ENCODE peak calls at places on chromosomes 5 and 9, in four cellular contexts. Z, K, W and V are unnamed samples.

GRCh38 chr5:17024686-17025180 is 88.6 kb upstream of the MYO10 start:
- DNase-seq in Z (no peak), K (no peak), W (no peak), V (no peak)

GRCh38 chr9:16434522-16434921 is 435.9 kb downstream of the BNC2 start:
- DNase-seq in Z (no peak), K (no peak), W (no peak), V (peak; percentile 14)

GRCh38 chr9:116100711-116101111 is 52.9 kb upstream of the PAPPA start:
- DNase-seq in Z (no peak), K (no peak), W (no peak), V (no peak)

GRCh38 chr5:14773588-14773987 is 98.0 kb downstream of the ANKH start:
- DNase-seq in Z (no peak), K (no peak), W (no peak), V (no peak)

GRCh38 chr5:1333986-1334385 is 10.9 kb downstream of the CLPTM1L start:
- DNase-seq in Z (no peak), K (no peak), W (no peak), V (no peak)

GRCh38 chr9:127074561-127075548 is 47.6 kb downstream of the ANGPTL2 start:
- DNase-seq in Z (no peak), K (no peak), W (no peak), V (peak; percentile 86)

GRCh38 chr5:174307656-174308271 is 262.3 kb downstream of the NSG2 start:
- DNase-seq in Z (no peak), K (peak; percentile 10), W (peak; percentile 46), V (no peak)

GRCh38 chr9:37325778-37326177 is 96.7 kb upstream of the GRHPR start:
- DNase-seq in Z (no peak), K (no peak), W (no peak), V (no peak)

GRCh38 chr5:115494570-115495289 is 49.8 kb downstream of the FEM1C start:
- DNase-seq in Z (no peak), K (no peak), W (no peak), V (no peak)

GRCh38 chr5:101976933-101977332 is 319.2 kb downstream of the SLCO4C1 start:
- DNase-seq in Z (no peak), K (no peak), W (no peak), V (no peak)

GRCh38 chr9:97855486-97855875 is 2.5 kb downstream of the FOXE1 start:
- DNase-seq in Z (no peak), K (no peak), W (no peak), V (no peak)

GRCh38 chr5:16619136-16619535 is 2.3 kb upstream of the RETREG1 start:
- DNase-seq in Z (no peak), K (no peak), W (no peak), V (no peak)

GRCh38 chr5:132370241-132370820 is 821 bp downstream of the SLC22A5 start:
- DNase-seq in Z (no peak), K (no peak), W (no peak), V (no peak)

GRCh38 chr5:92064993-92065392 is 681.9 kb upstream of the ARRDC3 start:
- DNase-seq in Z (no peak), K (no peak), W (no peak), V (no peak)

GRCh38 chr5:132044207-132044606 is 16.2 kb upstream of the IL3 start:
- DNase-seq in Z (no peak), K (no peak), W (no peak), V (no peak)

GRCh38 chr5:74632947-74633356 is 7.6 kb downstream of the ENC1 start:
- DNase-seq in Z (no peak), K (no peak), W (no peak), V (no peak)

GRCh38 chr5:74636149-74636548 is 4.4 kb downstream of the ENC1 start:
- DNase-seq in Z (no peak), K (no peak), W (no peak), V (no peak)

GRCh38 chr5:74633710-74634109 is 6.8 kb downstream of the ENC1 start:
- DNase-seq in Z (no peak), K (no peak), W (no peak), V (no peak)

GRCh38 chr5:74636552-74636951 is 4.0 kb downstream of the ENC1 start:
- DNase-seq in Z (no peak), K (no peak), W (no peak), V (no peak)

DNA sequence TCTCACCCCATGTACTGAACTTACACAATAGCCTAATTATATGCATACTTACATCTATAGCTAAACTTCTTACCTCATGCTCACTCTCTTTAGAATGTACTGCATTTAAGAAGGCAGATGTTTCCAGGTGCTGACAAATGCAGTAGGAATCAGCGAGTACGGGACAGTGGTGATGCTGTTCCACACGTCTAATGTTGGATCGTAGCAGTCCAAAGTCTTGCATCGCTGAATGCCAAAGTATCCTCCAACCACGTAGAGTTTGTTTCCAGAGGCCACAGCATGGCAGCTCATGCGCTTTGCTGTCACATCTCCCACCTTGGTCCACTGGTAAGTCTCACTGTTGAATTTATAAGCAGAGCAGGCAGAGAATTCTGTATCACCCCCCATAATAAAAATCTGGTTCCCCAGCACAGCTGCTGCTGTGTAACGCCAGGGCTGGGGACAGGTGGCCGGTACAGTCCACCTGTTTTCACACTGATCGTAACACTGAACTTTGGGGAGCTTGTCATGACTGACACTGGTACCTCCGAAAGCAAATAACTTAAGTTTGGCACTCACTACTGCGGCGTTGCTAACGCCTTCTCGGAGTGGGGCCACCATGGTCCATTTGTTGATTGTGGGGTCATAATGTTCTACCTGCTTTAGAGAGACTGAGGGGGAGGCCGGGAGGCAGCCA is 5.8 kb downstream of the ENC1 start:
- DNase-seq in Z (no peak), K (no peak), W (no peak), V (no peak)
- H3K4me3 ChIP-seq in Z (no peak overlapping the region), K (no peak overlapping the region), W (no peak overlapping the region), V (no peak overlapping the region)

GRCh38 chr5:53433036-53433435 is 47.4 kb upstream of the FST start:
- DNase-seq in Z (no peak), K (no peak), W (no peak), V (no peak)

GRCh38 chr5:53429706-53430105 is 50.7 kb upstream of the FST start:
- DNase-seq in Z (no peak), K (no peak), W (no peak), V (no peak)

GRCh38 chr5:53427965-53428364 is 52.5 kb upstream of the FST start:
- DNase-seq in Z (no peak), K (no peak), W (no peak), V (no peak)

GRCh38 chr5:53431665-53432064 is 48.8 kb upstream of the FST start:
- DNase-seq in Z (no peak), K (no peak), W (no peak), V (no peak)

DNA sequence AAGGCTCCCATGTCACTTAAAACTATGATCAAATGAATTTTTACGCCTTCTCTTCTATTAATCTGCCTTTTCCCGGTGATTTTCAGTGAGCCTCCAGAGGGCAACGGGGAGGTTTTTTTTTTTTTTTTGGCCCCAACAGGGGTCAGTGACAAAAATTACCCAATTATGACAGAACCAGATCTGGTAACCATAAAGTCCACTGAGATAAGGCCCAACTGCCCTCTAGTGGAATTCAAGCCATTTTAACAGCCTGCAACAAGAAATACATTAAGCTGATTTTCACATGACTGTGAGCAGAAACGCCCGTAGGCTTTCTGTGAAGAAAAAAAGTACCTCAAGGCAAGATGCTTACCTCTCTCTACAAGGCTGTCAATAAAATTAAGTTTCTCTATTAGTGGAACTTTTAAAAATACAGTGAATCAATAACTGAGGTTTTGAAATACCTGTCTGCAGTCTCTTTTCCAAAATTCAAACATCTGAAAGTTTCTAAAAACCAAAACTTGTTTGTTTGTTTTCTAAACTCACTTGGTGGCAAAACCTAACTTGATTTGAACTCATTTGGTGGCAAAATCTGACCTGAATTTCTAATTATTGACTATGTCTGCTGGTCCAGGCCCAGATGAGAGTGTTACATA is 49.7 kb upstream of the FST start:
- DNase-seq in Z (no peak), K (no peak), W (no peak), V (no peak)
- TF ChIP-seq CTCF in Z (no peak), K (no peak), W (peak; percentile 15), V (peak; percentile 37)

GRCh38 chr9:130186051-130186450 is 13.8 kb downstream of the NCS1 start:
- DNase-seq in Z (no peak), K (no peak), W (peak; percentile 51), V (no peak)

GRCh38 chr9:130187523-130187846 is 15.3 kb downstream of the NCS1 start:
- DNase-seq in Z (no peak), K (no peak), W (no peak), V (no peak)

GRCh38 chr9:130185494-130186005 is 13.3 kb downstream of the NCS1 start:
- DNase-seq in Z (no peak), K (no peak), W (peak; percentile 53), V (no peak)

GRCh38 chr9:130188860-130189481 is 16.8 kb downstream of the NCS1 start:
- DNase-seq in Z (no peak), K (no peak), W (no peak), V (no peak)

GRCh38 chr9:130186839-130187522 is 14.8 kb downstream of the NCS1 start:
- DNase-seq in Z (no peak), K (peak; percentile 87), W (peak; percentile 77), V (peak; percentile 53)
- H3K4me3 ChIP-seq in Z (no peak overlapping the region), K (peak overlapping the region; percentile 16), W (no peak overlapping the region), V (no peak overlapping the region)

DNA sequence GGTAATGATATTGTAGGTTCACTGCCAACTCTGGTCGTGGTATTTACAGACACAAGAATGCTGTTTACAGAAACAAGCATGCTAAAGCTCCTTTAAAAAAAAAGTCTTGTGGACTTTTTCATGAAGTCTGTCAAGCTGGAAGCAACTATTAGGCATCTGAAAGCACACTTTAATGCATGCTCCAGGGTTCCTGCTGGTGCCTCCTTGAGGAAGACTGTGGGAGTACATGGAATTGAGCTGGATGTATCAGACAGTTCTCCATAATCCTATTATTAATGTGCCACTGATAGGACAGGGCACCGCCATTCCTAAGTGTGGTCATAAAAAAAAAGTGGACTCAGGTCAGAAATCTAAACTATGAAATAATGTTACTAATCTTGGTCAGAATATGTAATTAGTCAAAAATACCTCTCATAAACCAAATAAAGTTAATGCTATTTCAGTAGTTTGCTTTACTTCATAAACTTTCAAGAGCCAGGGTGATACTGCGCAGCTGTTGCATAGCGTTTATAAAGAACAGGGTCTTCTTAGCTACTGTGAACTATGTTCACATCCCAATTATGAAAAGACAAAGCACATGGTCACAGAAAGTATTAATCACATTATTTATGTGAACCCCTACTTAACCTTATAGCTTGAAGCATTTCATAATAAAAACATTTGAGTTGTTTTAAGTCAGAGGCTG is 390.8 kb upstream of the PTGER4 start:
- DNase-seq in Z (no peak), K (no peak), W (no peak), V (no peak)
- TF ChIP-seq CTCF in Z (no peak), K (no peak), W (no peak), V (peak; percentile 13)

GRCh38 chr9:21031818-21032203 is 371 bp upstream of the HACD4 start:
- DNase-seq in Z (no peak), K (no peak), W (no peak), V (no peak)
- H3K4me3 ChIP-seq in Z (peak overlapping the region; percentile 94), K (peak overlapping the region; percentile 49), W (peak overlapping the region; percentile 68), V (no peak overlapping the region)